ENCODE peak calls at places on chromosomes 16 and 17, in eight cellular contexts. C, X, B, S, H, M, V and O are unnamed samples.
A peak's percentile ranks its signal among the peaks of the same experiment; 100 is the strongest.

GRCh38 chr16:89565506-89566372 is 5.3 kb downstream of the RPL13 start:
- DNase-seq in C (no peak), X (peak; percentile 85), B (peak; percentile 64), S (peak; percentile 48), H (peak; percentile 44), M (peak; percentile 68), V (no peak), O (no peak)

GRCh38 chr16:67165121-67166034 is 833 bp downstream of the HSF4 start:
- DNase-seq in C (no peak), X (no peak), B (peak; percentile 70), S (peak; percentile 42), H (no peak), M (no peak), V (no peak), O (no peak)

GRCh38 chr17:70787721-70788120 is 618.4 kb downstream of the KCNJ2 start:
- DNase-seq in C (no peak), X (no peak), B (no peak), S (no peak), H (no peak), M (no peak), V (no peak), O (no peak)

GRCh38 chr17:47757416-47757815 is 24.4 kb downstream of the TBX21 start:
- DNase-seq in C (no peak), X (no peak), B (no peak), S (no peak), H (no peak), M (no peak), V (no peak), O (no peak)

GRCh38 chr16:54030451-54030850 is 256.1 kb downstream of the IRX3 start:
- DNase-seq in C (no peak), X (no peak), B (no peak), S (no peak), H (no peak), M (no peak), V (no peak), O (no peak)

GRCh38 chr17:59572301-59572924 is 7.0 kb downstream of the DHX40 start:
- DNase-seq in C (no peak), X (no peak), B (no peak), S (no peak), H (peak; percentile 35), M (no peak), V (no peak), O (no peak)

GRCh38 chr17:60110586-60110985 is 31.9 kb upstream of the HEATR6 start:
- DNase-seq in C (no peak), X (no peak), B (no peak), S (no peak), H (no peak), M (no peak), V (no peak), O (no peak)

GRCh38 chr16:52501746-52502145 is 45.2 kb downstream of the TOX3 start:
- DNase-seq in C (no peak), X (no peak), B (no peak), S (no peak), H (no peak), M (no peak), V (no peak), O (no peak)

GRCh38 chr17:28928061-28928460 is 23.3 kb downstream of the PHF12 start:
- DNase-seq in C (no peak), X (no peak), B (no peak), S (no peak), H (peak; percentile 48), M (no peak), V (no peak), O (no peak)

GRCh38 chr17:83080641-83081560 is 1.5 kb downstream of the METRNL start:
- DNase-seq in C (no peak), X (no peak), B (peak; percentile 56), S (peak; percentile 33), H (peak; percentile 24), M (no peak), V (peak; percentile 53), O (no peak)

GRCh38 chr16:11042205-11042604 is 97.8 kb downstream of the CLEC16A start:
- DNase-seq in C (no peak), X (no peak), B (no peak), S (no peak), H (no peak), M (no peak), V (no peak), O (no peak)

GRCh38 chr16:89920723-89921122 is 2.1 kb downstream of the MC1R start:
- DNase-seq in C (no peak), X (peak; percentile 32), B (no peak), S (no peak), H (peak; percentile 47), M (no peak), V (no peak), O (no peak)

GRCh38 chr17:45440161-45440859 is 7.6 kb upstream of the ARHGAP27 start:
- DNase-seq in C (no peak), X (peak; percentile 45), B (no peak), S (no peak), H (no peak), M (peak; percentile 32), V (no peak), O (no peak)

GRCh38 chr16:66390346-66391108 is 24.0 kb downstream of the CDH5 start:
- DNase-seq in C (no peak), X (peak; percentile 5), B (no peak), S (no peak), H (no peak), M (no peak), V (no peak), O (no peak)

GRCh38 chr16:89256651-89257254 is 39.2 kb downstream of the ZNF778 start:
- DNase-seq in C (no peak), X (peak; percentile 76), B (peak; percentile 58), S (peak; percentile 14), H (peak; percentile 63), M (peak; percentile 39), V (no peak), O (no peak)

GRCh38 chr16:56203052-56203451 is 11.8 kb downstream of the GNAO1 start:
- DNase-seq in C (no peak), X (peak; percentile 70), B (peak; percentile 56), S (no peak), H (peak; percentile 6), M (no peak), V (no peak), O (no peak)

GRCh38 chr16:12754824-12755543 is 48.7 kb downstream of the CPPED1 start:
- DNase-seq in C (no peak), X (no peak), B (no peak), S (no peak), H (no peak), M (no peak), V (no peak), O (no peak)

GRCh38 chr16:2056077-2056476 is 8.3 kb downstream of the TSC2 start:
- DNase-seq in C (no peak), X (no peak), B (no peak), S (no peak), H (no peak), M (no peak), V (no peak), O (no peak)

GRCh38 chr17:46264456-46265198 is 30.3 kb upstream of the LRRC37A start:
- DNase-seq in C (no peak), X (peak; percentile 43), B (no peak), S (peak; percentile 43), H (peak; percentile 92), M (no peak), V (no peak), O (no peak)

GRCh38 chr16:11138769-11139623 is 117.0 kb downstream of the SOCS1 start:
- DNase-seq in C (no peak), X (peak; percentile 10), B (no peak), S (no peak), H (peak; percentile 44), M (no peak), V (no peak), O (no peak)

GRCh38 chr17:32894245-32894644 is 17.3 kb upstream of the MYO1D start:
- DNase-seq in C (no peak), X (no peak), B (no peak), S (peak; percentile 19), H (no peak), M (no peak), V (no peak), O (no peak)

GRCh38 chr16:84267380-84267779 is 27.3 kb upstream of the WFDC1 start:
- DNase-seq in C (no peak), X (no peak), B (no peak), S (no peak), H (no peak), M (no peak), V (no peak), O (no peak)

GRCh38 chr17:79255046-79255445 is 180.4 kb downstream of the ENGASE start:
- DNase-seq in C (no peak), X (no peak), B (no peak), S (no peak), H (no peak), M (no peak), V (no peak), O (no peak)
- H3K27ac ChIP-seq in C (no peak overlapping the region), X (no peak overlapping the region), B (no peak overlapping the region), S (no peak overlapping the region), H (no peak overlapping the region), M (no peak overlapping the region), V (no peak overlapping the region), O (no peak overlapping the region)

DNA sequence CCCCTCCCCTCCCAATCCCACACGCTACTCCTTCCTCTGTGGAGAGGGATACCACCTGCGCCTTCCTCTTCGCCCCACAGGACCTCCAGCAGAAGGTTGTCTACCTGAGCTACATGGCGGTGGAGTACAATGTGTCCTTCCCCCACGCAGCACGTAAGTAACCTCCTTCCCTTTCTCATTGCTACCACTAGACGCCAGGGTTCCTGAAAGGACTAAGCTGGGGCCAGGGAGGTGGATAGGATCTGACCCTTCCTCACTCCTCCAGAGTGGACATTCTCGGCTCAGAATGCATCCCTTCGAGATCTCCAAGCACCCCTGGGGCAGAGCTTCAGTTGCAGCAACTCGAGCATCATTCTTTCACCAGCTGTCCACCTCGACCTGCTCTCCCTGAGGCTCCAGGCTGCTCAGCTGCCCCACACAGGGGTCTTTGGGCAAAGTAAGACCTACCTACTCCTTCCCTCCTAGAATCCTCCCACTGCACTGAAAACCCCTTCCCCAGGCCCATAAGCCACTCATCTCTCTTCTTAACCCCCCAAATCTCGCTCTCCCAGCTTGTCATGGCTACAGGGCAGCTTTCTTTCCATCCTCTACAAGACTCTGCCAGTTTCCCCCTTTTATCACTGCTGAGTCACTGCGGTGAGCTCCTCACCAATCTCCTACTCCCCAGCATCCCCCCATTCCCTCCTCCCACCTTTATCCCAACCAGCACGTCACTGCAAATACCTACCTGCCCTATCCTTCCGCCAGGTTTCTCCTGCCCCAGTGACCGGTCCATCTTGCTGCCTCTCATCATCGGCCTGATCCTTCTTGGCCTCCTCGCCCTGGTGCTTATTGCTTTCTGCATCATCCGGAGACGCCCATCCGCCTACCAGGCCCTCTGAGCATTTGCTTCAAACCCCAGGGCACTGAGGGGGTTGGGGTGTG is 1.5 kb downstream of the CD68 start:
- DNase-seq in C (no peak), X (peak; percentile 42), B (no peak), S (no peak), H (no peak), M (no peak), V (no peak), O (no peak)
- H3K4me1 ChIP-seq in C (peaks cover 15% of the 10 kb centered on the region), X (no peaks in the 10 kb centered on the region), B (peaks cover 15% of the 10 kb centered on the region), S (peaks cover 16% of the 10 kb centered on the region), H (peaks cover 27% of the 10 kb centered on the region), M (peaks cover 52% of the 10 kb centered on the region), V (peaks cover 7% of the 10 kb centered on the region), O (peaks cover 61% of the 10 kb centered on the region)

GRCh38 chr17:7352910-7353635 is 1.1 kb downstream of the KCTD11 start:
- DNase-seq in C (no peak), X (no peak), B (no peak), S (no peak), H (no peak), M (no peak), V (no peak), O (no peak)
- H3K27ac ChIP-seq in C (no peak overlapping the region), X (no peak overlapping the region), B (no peak overlapping the region), S (peak overlapping the region; percentile 97), H (peak overlapping the region; percentile 95), M (peak overlapping the region; percentile 99), V (peak overlapping the region; percentile 95), O (peak overlapping the region; percentile 100)

GRCh38 chr17:81061027-81061426 is 26.1 kb downstream of the BAIAP2 start:
- DNase-seq in C (no peak), X (no peak), B (no peak), S (no peak), H (no peak), M (no peak), V (no peak), O (no peak)
- H3K4me1 ChIP-seq in C (peaks cover 19% of the 10 kb centered on the region), X (no peaks in the 10 kb centered on the region), B (peaks cover 26% of the 10 kb centered on the region), S (peaks cover 15% of the 10 kb centered on the region), H (peaks cover 5% of the 10 kb centered on the region), M (no peaks in the 10 kb centered on the region), V (no peaks in the 10 kb centered on the region), O (peaks cover 67% of the 10 kb centered on the region)